ENCODE peak calls at places on chromosomes 12 and 14, in six cellular contexts. D is GM12891, W is H1, K is K562, O is HepG2, U is GM12878. V is an unnamed sample.
A peak's percentile ranks its signal among the peaks of the same experiment; 100 is the strongest.

GRCh38 chr14:64760146-64760755 is 56.0 kb downstream of the PLEKHG3 start:
- DNase-seq in D (peak; percentile 70), W (peak; percentile 92), K (peak; percentile 69), O (peak; percentile 34), U (no peak), V (peak; percentile 71)

GRCh38 chr12:123054371-123054770 is 73.9 kb downstream of the ARL6IP4 start:
- DNase-seq in D (no peak), W (no peak), K (no peak), O (no peak), U (no peak), V (no peak)

GRCh38 chr14:23428686-23429495 is 6.6 kb downstream of the MYH7 start:
- DNase-seq in D (no peak), W (no peak), K (no peak), O (no peak), U (no peak), V (no peak)

GRCh38 chr14:50957296-50957695 is 13.0 kb upstream of the PYGL start:
- DNase-seq in D (no peak), W (no peak), K (no peak), O (no peak), U (no peak), V (no peak)

GRCh38 chr12:120357104-120357503 is 11.9 kb downstream of the MSI1 start:
- DNase-seq in D (no peak), W (no peak), K (no peak), O (no peak), U (no peak), V (no peak)

GRCh38 chr12:52058631-52059324 is 7.5 kb downstream of the NR4A1 start:
- DNase-seq in D (no peak), W (no peak), K (no peak), O (no peak), U (no peak), V (no peak)

GRCh38 chr14:34438438-34438837 is 23.6 kb downstream of the SPTSSA start:
- DNase-seq in D (no peak), W (no peak), K (no peak), O (no peak), U (no peak), V (no peak)

GRCh38 chr14:76022991-76023390 is 37.4 kb downstream of the IFT43 start:
- DNase-seq in D (no peak), W (no peak), K (no peak), O (no peak), U (no peak), V (no peak)

GRCh38 chr12:57738142-57738474 is 434 bp downstream of the AGAP2 start:
- DNase-seq in D (no peak), W (no peak), K (no peak), O (no peak), U (no peak), V (no peak)

GRCh38 chr14:103578401-103579075 is 15.8 kb downstream of the COA8 start:
- DNase-seq in D (no peak), W (no peak), K (no peak), O (no peak), U (no peak), V (no peak)

GRCh38 chr14:73943083-73943482 is 6.8 kb downstream of the FAM161B start:
- DNase-seq in D (no peak), W (no peak), K (no peak), O (peak; percentile 32), U (no peak), V (no peak)

GRCh38 chr12:101019667-101020066 is 190.4 kb downstream of the SLC5A8 start:
- DNase-seq in D (no peak), W (no peak), K (no peak), O (no peak), U (no peak), V (no peak)

GRCh38 chr12:11814362-11814761 is 164.9 kb downstream of the ETV6 start:
- DNase-seq in D (no peak), W (no peak), K (no peak), O (peak; percentile 43), U (no peak), V (no peak)

GRCh38 chr12:94941440-94941862 is 62.0 kb downstream of the NDUFA12 start:
- DNase-seq in D (no peak), W (no peak), K (peak; percentile 21), O (no peak), U (no peak), V (no peak)

GRCh38 chr14:78848234-78848820 is 678.2 kb downstream of the NRXN3 start:
- DNase-seq in D (peak; percentile 3), W (peak; percentile 70), K (peak; percentile 24), O (peak; percentile 29), U (no peak), V (no peak)

GRCh38 chr12:76798864-76799263 is 34.9 kb downstream of the ZDHHC17 start:
- DNase-seq in D (no peak), W (no peak), K (no peak), O (no peak), U (no peak), V (no peak)

GRCh38 chr14:79598339-79598738 is 613.0 kb downstream of the DIO2 start:
- DNase-seq in D (no peak), W (no peak), K (no peak), O (no peak), U (no peak), V (no peak)

GRCh38 chr12:9792961-9793617 is 32.4 kb upstream of the CD69 start:
- DNase-seq in D (no peak), W (no peak), K (no peak), O (no peak), U (no peak), V (no peak)

GRCh38 chr12:64450711-64451486 is 1.0 kb upstream of the TBK1 start:
- DNase-seq in D (no peak), W (no peak), K (no peak), O (peak; percentile 27), U (no peak), V (no peak)

GRCh38 chr12:64451687-64452558 is at the start of gene TBK1:
- DNase-seq in D (peak; percentile 79), W (peak; percentile 95), K (peak; percentile 92), O (peak; percentile 80), U (peak; percentile 53), V (peak; percentile 74)

GRCh38 chr12:64456119-64456518 is 4.2 kb downstream of the TBK1 start:
- DNase-seq in D (no peak), W (no peak), K (no peak), O (no peak), U (no peak), V (no peak)

GRCh38 chr12:64450057-64450640 is 1.8 kb upstream of the TBK1 start:
- DNase-seq in D (no peak), W (no peak), K (no peak), O (no peak), U (no peak), V (no peak)

DNA sequence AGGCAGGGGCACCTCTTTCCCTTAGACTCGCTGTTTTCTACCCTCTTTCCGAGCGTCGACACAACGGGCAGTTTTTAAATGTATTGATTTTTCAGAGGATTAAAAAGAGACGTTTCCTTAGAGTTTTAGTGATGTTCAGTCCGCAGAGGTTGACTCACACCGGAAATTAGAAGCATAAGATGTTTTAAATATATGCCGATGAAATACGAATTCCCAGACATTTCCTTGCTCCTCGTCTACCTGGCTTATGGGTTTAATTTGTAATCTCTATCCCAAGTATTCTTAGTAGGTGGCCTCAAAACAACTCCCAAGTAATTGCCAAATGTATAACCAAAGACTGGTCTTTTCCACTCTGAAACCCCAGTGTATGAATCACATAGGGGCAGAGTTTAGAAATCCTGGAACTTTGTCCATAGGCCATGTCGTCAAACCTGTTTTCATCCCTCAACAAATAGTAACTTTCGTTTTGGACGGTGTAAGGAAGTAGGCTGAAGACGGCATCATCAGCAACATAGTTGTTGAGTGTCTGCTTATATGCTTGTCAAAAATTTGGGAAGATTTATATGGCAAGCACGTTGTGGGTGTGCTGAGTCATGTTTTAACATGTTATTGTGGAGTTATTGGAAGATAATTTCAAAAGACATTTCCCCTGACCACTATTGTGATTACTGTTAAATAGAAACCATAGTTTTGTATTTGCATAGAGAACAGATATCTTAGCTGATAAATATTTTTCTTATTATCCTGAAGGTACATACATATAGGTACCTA is 824 bp downstream of the TBK1 start:
- DNase-seq in D (no peak), W (no peak), K (no peak), O (peak; percentile 52), U (no peak), V (no peak)
- TF ChIP-seq TAF1 in D (no peak), W (no peak), K (no peak), O (no peak), U (no peak), V (no peak)

GRCh38 chr12:104466694-104467345 is 10.1 kb downstream of the CHST11 start:
- DNase-seq in D (no peak), W (no peak), K (peak; percentile 29), O (no peak), U (no peak), V (no peak)
- TF ChIP-seq POLR2A in D (no peak), W (no peak), K (no peak), O (no peak), U (no peak), V (no peak)

GRCh38 chr12:8780389-8780788 is 42.0 kb upstream of the A2ML1 start:
- DNase-seq in D (no peak), W (no peak), K (peak; percentile 12), O (peak; percentile 16), U (no peak), V (no peak)
- TF ChIP-seq TAF1 in D (no peak), W (no peak), K (no peak), O (no peak), U (no peak), V (no peak)

GRCh38 chr14:101965145-101965531 is 765 bp downstream of the DYNC1H1 start:
- DNase-seq in D (peak; percentile 56), W (peak; percentile 78), K (no peak), O (peak; percentile 54), U (no peak), V (peak; percentile 59)
- TF ChIP-seq POLR2A in D (peak; percentile 24), W (no peak), K (no peak), O (no peak), U (no peak), V (no peak)

GRCh38 chr12:86671001-86671400 is 414.8 kb upstream of the MGAT4C start:
- DNase-seq in D (no peak), W (no peak), K (no peak), O (no peak), U (no peak), V (no peak)

GRCh38 chr12:86663173-86663572 is 407.0 kb upstream of the MGAT4C start:
- DNase-seq in D (no peak), W (no peak), K (no peak), O (no peak), U (no peak), V (no peak)

GRCh38 chr12:86666311-86666710 is 410.1 kb upstream of the MGAT4C start:
- DNase-seq in D (no peak), W (no peak), K (no peak), O (no peak), U (no peak), V (no peak)

GRCh38 chr12:86663691-86664090 is 407.5 kb upstream of the MGAT4C start:
- DNase-seq in D (no peak), W (no peak), K (no peak), O (no peak), U (no peak), V (no peak)

DNA sequence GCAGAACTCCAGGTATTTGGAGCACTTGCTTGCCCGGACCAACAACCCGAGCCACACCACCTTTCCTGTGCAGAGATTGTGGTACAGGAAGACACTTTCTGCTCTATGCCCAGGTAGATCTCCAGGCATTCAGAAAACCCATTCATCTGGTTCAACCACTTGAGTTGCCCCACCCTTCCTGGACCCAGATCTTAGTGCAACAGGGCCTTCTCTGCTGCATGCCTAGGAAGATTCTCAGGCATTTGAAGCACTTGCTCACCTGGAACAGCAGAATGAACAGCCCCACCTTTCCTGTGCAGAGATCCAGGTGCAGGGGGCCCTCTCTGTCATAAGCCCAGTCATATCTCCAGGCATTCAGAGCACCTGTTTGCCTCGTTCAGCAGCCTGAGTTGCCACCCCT is 412.8 kb upstream of the MGAT4C start:
- DNase-seq in D (no peak), W (no peak), K (no peak), O (no peak), U (no peak), V (no peak)
- TF ChIP-seq TAF1 in D (no peak), W (no peak), K (no peak), O (no peak), U (no peak), V (no peak)